ENCODE peak calls at places on chromosomes 6 and 20, in four cellular contexts. One of them, this sample, is unnamed. For H3K4me1, the result is how much of the 10 kb centered on the place peaks cover.

GRCh38 chr6:5403619-5404018 is 142.3 kb downstream of the FARS2 start:
- DNase-seq in GM12878: no peak
- DNase-seq in HepG2: no peak
- DNase-seq in H1: no peak
- DNase-seq in this sample: no peak

GRCh38 chr6:144248470-144249301 is 36.4 kb upstream of the UTRN start:
- DNase-seq in H1: no peak
- DNase-seq in HepG2: no peak
- DNase-seq in GM12878: no peak
- DNase-seq in this sample: no peak

GRCh38 chr6:170129691-170130171 is 161.1 kb downstream of the DLL1 start:
- DNase-seq in H1: peak
- DNase-seq in HepG2: no peak
- DNase-seq in GM12878: no peak
- DNase-seq in this sample: no peak

GRCh38 chr6:2665169-2666070 is 85.3 kb downstream of the MYLK4 start:
- DNase-seq in GM12878: no peak
- DNase-seq in HepG2: no peak
- DNase-seq in H1: no peak
- DNase-seq in this sample: no peak

GRCh38 chr20:8132632-8133587 is 844 bp downstream of the PLCB1 start:
- DNase-seq in HepG2: no peak
- DNase-seq in H1: no peak
- DNase-seq in GM12878: no peak
- DNase-seq in this sample: no peak

GRCh38 chr6:133184798-133185380 is 56.3 kb upstream of the EYA4 start:
- DNase-seq in H1: no peak
- DNase-seq in HepG2: no peak
- DNase-seq in GM12878: no peak
- DNase-seq in this sample: no peak

GRCh38 chr20:58103517-58103904 is 124.9 kb downstream of the ANKRD60 start:
- DNase-seq in H1: no peak
- DNase-seq in HepG2: no peak
- DNase-seq in GM12878: no peak
- DNase-seq in this sample: peak

GRCh38 chr20:11193241-11193640 is 519.4 kb upstream of the JAG1 start:
- DNase-seq in HepG2: no peak
- DNase-seq in H1: no peak
- DNase-seq in GM12878: no peak
- DNase-seq in this sample: no peak

GRCh38 chr6:138772596-138773176 is 883 bp upstream of the CCDC28A start:
- DNase-seq in H1: no peak
- DNase-seq in GM12878: no peak
- DNase-seq in HepG2: no peak
- DNase-seq in this sample: no peak

GRCh38 chr20:40770564-40771307 is 81.7 kb upstream of the MAFB start:
- DNase-seq in HepG2: no peak
- DNase-seq in H1: peak
- DNase-seq in GM12878: no peak
- DNase-seq in this sample: no peak

GRCh38 chr6:28719275-28719940 is 193.7 kb downstream of the GPX5 start:
- DNase-seq in GM12878: no peak
- DNase-seq in H1: peak
- DNase-seq in HepG2: peak
- DNase-seq in this sample: no peak

GRCh38 chr6:16783485-16783884 is 22.2 kb upstream of the ATXN1 start:
- DNase-seq in GM12878: no peak
- DNase-seq in HepG2: no peak
- DNase-seq in H1: no peak
- DNase-seq in this sample: no peak

GRCh38 chr6:76217606-76218005 is 145.1 kb upstream of the IMPG1 start:
- DNase-seq in HepG2: no peak
- DNase-seq in GM12878: no peak
- DNase-seq in H1: no peak
- DNase-seq in this sample: no peak

GRCh38 chr6:159836294-159837140 is 36.4 kb downstream of the PNLDC1 start:
- DNase-seq in H1: peak
- DNase-seq in HepG2: no peak
- DNase-seq in GM12878: no peak
- DNase-seq in this sample: no peak

GRCh38 chr6:82568290-82568993 is 204.8 kb downstream of the TPBG start:
- DNase-seq in HepG2: no peak
- DNase-seq in GM12878: peak
- DNase-seq in H1: no peak
- DNase-seq in this sample: no peak

GRCh38 chr6:154731296-154732218 is 1.7 kb upstream of the SCAF8 start:
- DNase-seq in GM12878: no peak
- DNase-seq in HepG2: no peak
- DNase-seq in H1: no peak
- DNase-seq in this sample: no peak

GRCh38 chr20:21615617-21616080 is 89.8 kb upstream of the PAX1 start:
- DNase-seq in GM12878: no peak
- DNase-seq in H1: peak
- DNase-seq in HepG2: peak
- DNase-seq in this sample: peak

GRCh38 chr6:8539446-8539845 is 104.1 kb upstream of the SLC35B3 start:
- DNase-seq in H1: no peak
- DNase-seq in GM12878: no peak
- DNase-seq in HepG2: peak
- DNase-seq in this sample: no peak

GRCh38 chr20:49340161-49340966 is 62.5 kb upstream of the ZNFX1 start:
- DNase-seq in H1: no peak
- DNase-seq in HepG2: no peak
- DNase-seq in GM12878: no peak
- DNase-seq in this sample: no peak

GRCh38 chr6:127249619-127250018 is 17.0 kb upstream of the RNF146 start:
- DNase-seq in GM12878: no peak
- DNase-seq in HepG2: no peak
- DNase-seq in H1: no peak
- DNase-seq in this sample: no peak

GRCh38 chr6:54404791-54405190 is 96.5 kb downstream of the TINAG start:
- DNase-seq in H1: no peak
- DNase-seq in HepG2: no peak
- DNase-seq in GM12878: no peak
- DNase-seq in this sample: no peak

GRCh38 chr6:167963589-167964057 is 33.8 kb upstream of the KIF25 start:
- DNase-seq in H1: no peak
- DNase-seq in GM12878: no peak
- DNase-seq in HepG2: peak
- DNase-seq in this sample: no peak

GRCh38 chr6:140923048-140923447 is 1209.7 kb upstream of the GJE1 start:
- DNase-seq in H1: no peak
- DNase-seq in HepG2: no peak
- DNase-seq in GM12878: no peak
- DNase-seq in this sample: no peak

GRCh38 chr6:31906122-31906521 is 4.2 kb upstream of the ZBTB12 start:
- DNase-seq in HepG2: no peak
- DNase-seq in H1: peak
- DNase-seq in GM12878: no peak
- DNase-seq in this sample: no peak

GRCh38 chr20:17023036-17023435 is 203.8 kb upstream of the PCSK2 start:
- DNase-seq in HepG2: no peak
- DNase-seq in H1: no peak
- DNase-seq in GM12878: no peak
- DNase-seq in this sample: no peak

GRCh38 chr20:37276494-37277252 is 12.8 kb upstream of the MANBAL start:
- DNase-seq in H1: no peak
- DNase-seq in HepG2: peak
- DNase-seq in GM12878: no peak
- DNase-seq in this sample: no peak

GRCh38 chr6:56424542-56425083 is 177.2 kb upstream of the COL21A1 start:
- DNase-seq in GM12878: no peak
- DNase-seq in HepG2: no peak
- DNase-seq in H1: no peak
- DNase-seq in this sample: no peak

GRCh38 chr6:119204744-119205143 is 126.3 kb upstream of the FAM184A start:
- DNase-seq in GM12878: no peak
- DNase-seq in H1: no peak
- DNase-seq in HepG2: no peak
- DNase-seq in this sample: no peak
- H3K4me1 ChIP-seq in GM12878: under half
- H3K4me1 ChIP-seq in H1: under half
- H3K4me1 ChIP-seq in HepG2: under half
- H3K4me1 ChIP-seq in this sample: under half

GRCh38 chr6:147205690-147206600 is 1.7 kb downstream of the STXBP5 start:
- DNase-seq in GM12878: no peak
- DNase-seq in HepG2: peak
- DNase-seq in H1: no peak
- DNase-seq in this sample: no peak
- H3K4me3 ChIP-seq in GM12878: peak
- H3K4me3 ChIP-seq in HepG2: peak
- H3K4me3 ChIP-seq in H1: no peak
- H3K4me3 ChIP-seq in this sample: no peak

GRCh38 chr20:38809942-38810341 is 4.4 kb downstream of the PPP1R16B start:
- DNase-seq in GM12878: no peak
- DNase-seq in HepG2: no peak
- DNase-seq in H1: no peak
- DNase-seq in this sample: no peak

GRCh38 chr20:38811769-38812168 is 6.3 kb downstream of the PPP1R16B start:
- DNase-seq in HepG2: no peak
- DNase-seq in H1: no peak
- DNase-seq in GM12878: no peak
- DNase-seq in this sample: no peak

GRCh38 chr20:38812915-38813573 is 7.5 kb downstream of the PPP1R16B start:
- DNase-seq in GM12878: no peak
- DNase-seq in HepG2: no peak
- DNase-seq in H1: no peak
- DNase-seq in this sample: no peak

GRCh38 chr20:38810926-38811325 is 5.4 kb downstream of the PPP1R16B start:
- DNase-seq in GM12878: no peak
- DNase-seq in HepG2: no peak
- DNase-seq in H1: no peak
- DNase-seq in this sample: no peak

GRCh38 chr20:38812182-38812581 is 6.7 kb downstream of the PPP1R16B start:
- DNase-seq in H1: no peak
- DNase-seq in GM12878: no peak
- DNase-seq in HepG2: no peak
- DNase-seq in this sample: no peak
- TF ChIP-seq SUZ12 in H1: no peak
- TF ChIP-seq SUZ12 in GM12878: no peak
- TF ChIP-seq SUZ12 in HepG2: no peak
- TF ChIP-seq SUZ12 in this sample: no peak

GRCh38 chr6:149450679-149451360 is 34.0 kb downstream of the ZC3H12D start:
- DNase-seq in HepG2: no peak
- DNase-seq in GM12878: no peak
- DNase-seq in H1: peak
- DNase-seq in this sample: no peak

GRCh38 chr6:149453597-149454340 is 31.0 kb downstream of the ZC3H12D start:
- DNase-seq in H1: no peak
- DNase-seq in HepG2: no peak
- DNase-seq in GM12878: no peak
- DNase-seq in this sample: no peak

GRCh38 chr6:149451361-149452061 is 33.3 kb downstream of the ZC3H12D start:
- DNase-seq in HepG2: no peak
- DNase-seq in GM12878: no peak
- DNase-seq in H1: peak
- DNase-seq in this sample: no peak

GRCh38 chr6:149454405-149454848 is 30.4 kb downstream of the ZC3H12D start:
- DNase-seq in GM12878: no peak
- DNase-seq in HepG2: no peak
- DNase-seq in H1: no peak
- DNase-seq in this sample: no peak

GRCh38 chr6:149452062-149452939 is 32.5 kb downstream of the ZC3H12D start:
- DNase-seq in GM12878: no peak
- DNase-seq in HepG2: peak
- DNase-seq in H1: no peak
- DNase-seq in this sample: no peak
- H3K4me1 ChIP-seq in GM12878: under half
- H3K4me1 ChIP-seq in HepG2: under half
- H3K4me1 ChIP-seq in H1: under half
- H3K4me1 ChIP-seq in this sample: under half

GRCh38 chr20:19991826-19992225 is 25.3 kb upstream of the NAA20 start:
- DNase-seq in GM12878: no peak
- DNase-seq in H1: no peak
- DNase-seq in HepG2: no peak
- DNase-seq in this sample: no peak

GRCh38 chr20:19996970-19997369 is 20.2 kb upstream of the NAA20 start:
- DNase-seq in H1: no peak
- DNase-seq in HepG2: no peak
- DNase-seq in GM12878: no peak
- DNase-seq in this sample: no peak

GRCh38 chr20:19992996-19993908 is 23.9 kb upstream of the NAA20 start:
- DNase-seq in GM12878: no peak
- DNase-seq in HepG2: peak
- DNase-seq in H1: no peak
- DNase-seq in this sample: peak

GRCh38 chr20:19995220-19995863 is 21.8 kb upstream of the NAA20 start:
- DNase-seq in HepG2: peak
- DNase-seq in H1: no peak
- DNase-seq in GM12878: no peak
- DNase-seq in this sample: no peak

DNA sequence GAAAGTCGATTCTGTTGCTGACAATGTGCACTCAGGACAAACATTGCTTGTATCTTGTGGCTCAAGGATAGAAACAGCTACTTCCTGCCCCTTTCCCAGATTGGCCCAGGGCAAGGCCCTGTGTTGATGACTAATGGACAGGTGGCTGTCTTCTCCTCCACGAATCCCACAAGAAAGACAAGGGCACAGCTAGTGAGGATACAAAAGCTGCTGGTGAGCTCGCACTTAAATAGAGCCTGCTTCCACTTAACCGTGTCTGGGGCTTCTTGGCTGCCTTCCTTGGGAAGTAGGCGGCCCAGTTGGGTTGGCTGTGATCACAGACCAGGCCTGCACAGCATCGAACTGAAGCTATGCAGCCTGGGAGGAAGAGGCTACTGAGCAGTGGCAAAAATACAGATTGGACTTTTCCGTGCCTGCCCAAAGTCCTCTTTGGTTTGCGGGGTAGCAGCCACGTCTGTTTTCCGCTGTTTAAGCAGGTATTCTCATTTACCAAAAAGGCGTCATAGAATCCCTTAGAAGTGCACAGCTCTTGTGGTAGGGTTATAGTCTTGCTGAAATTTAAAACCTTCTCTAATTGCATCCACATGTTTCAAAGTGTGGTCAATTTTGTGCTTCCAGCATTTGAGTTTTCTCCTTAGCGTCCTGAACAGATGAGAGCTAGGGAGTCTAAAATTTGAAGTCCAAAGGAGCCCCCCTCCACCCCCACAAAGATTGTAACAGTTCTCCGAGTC is 23.1 kb upstream of the NAA20 start:
- DNase-seq in HepG2: no peak
- DNase-seq in H1: no peak
- DNase-seq in GM12878: no peak
- DNase-seq in this sample: no peak
- H3K4me3 ChIP-seq in HepG2: no peak
- H3K4me3 ChIP-seq in H1: no peak
- H3K4me3 ChIP-seq in GM12878: no peak
- H3K4me3 ChIP-seq in this sample: no peak